ENCODE peak calls at places on chromosomes 13 and 19, in seven cellular contexts. O, W, F, S, K, B and J are unnamed samples.
A peak's percentile ranks its signal among the peaks of the same experiment; 100 is the strongest.

GRCh38 chr19:58364127-58364526 is 1.6 kb upstream of the ZNF497 start:
- DNase-seq in O (no peak), W (no peak), F (no peak), S (no peak), K (no peak), B (no peak), J (no peak)

GRCh38 chr19:55702131-55702627 is 27.2 kb downstream of the EPN1 start:
- DNase-seq in O (no peak), W (no peak), F (no peak), S (no peak), K (no peak), B (no peak), J (no peak)

GRCh38 chr13:72463561-72463960 is 263.9 kb downstream of the MZT1 start:
- DNase-seq in O (no peak), W (no peak), F (no peak), S (no peak), K (no peak), B (no peak), J (no peak)

GRCh38 chr13:50969691-50970090 is 60.1 kb downstream of the RNASEH2B start:
- DNase-seq in O (peak; percentile 28), W (no peak), F (no peak), S (no peak), K (no peak), B (no peak), J (no peak)

GRCh38 chr13:83220241-83220640 is 662.0 kb downstream of the SLITRK1 start:
- DNase-seq in O (no peak), W (no peak), F (no peak), S (no peak), K (no peak), B (no peak), J (no peak)

GRCh38 chr13:27830010-27830409 is 37.7 kb downstream of the GSX1 start:
- DNase-seq in O (peak; percentile 80), W (peak; percentile 64), F (peak; percentile 73), S (peak; percentile 58), K (peak; percentile 83), B (peak; percentile 23), J (no peak)

GRCh38 chr13:55410398-55411330 is 1730.1 kb upstream of the PRR20A start:
- DNase-seq in O (no peak), W (no peak), F (no peak), S (no peak), K (no peak), B (no peak), J (no peak)

GRCh38 chr19:39282021-39282420 is 13.8 kb downstream of the IFNL2 start:
- DNase-seq in O (no peak), W (no peak), F (no peak), S (no peak), K (no peak), B (no peak), J (no peak)

GRCh38 chr19:38682872-38683392 is 35.5 kb downstream of the ACTN4 start:
- DNase-seq in O (no peak), W (no peak), F (no peak), S (no peak), K (no peak), B (no peak), J (no peak)

GRCh38 chr19:20269461-20269860 is 102.4 kb downstream of the ZNF486 start:
- DNase-seq in O (no peak), W (no peak), F (no peak), S (no peak), K (no peak), B (no peak), J (no peak)

GRCh38 chr19:17944301-17944700 is 11.5 kb downstream of the CCDC124 start:
- DNase-seq in O (no peak), W (no peak), F (no peak), S (no peak), K (no peak), B (no peak), J (no peak)

GRCh38 chr13:46615888-46616531 is 63.0 kb downstream of the LRCH1 start:
- DNase-seq in O (no peak), W (no peak), F (no peak), S (no peak), K (no peak), B (no peak), J (no peak)

GRCh38 chr13:40875583-40875982 is 86.2 kb downstream of the SLC25A15 start:
- DNase-seq in O (no peak), W (no peak), F (no peak), S (no peak), K (no peak), B (no peak), J (no peak)

GRCh38 chr13:46575843-46576242 is 22.9 kb downstream of the LRCH1 start:
- DNase-seq in O (no peak), W (no peak), F (no peak), S (no peak), K (no peak), B (no peak), J (no peak)

GRCh38 chr19:28710278-28710677 is 502.7 kb downstream of the UQCRFS1 start:
- DNase-seq in O (no peak), W (peak; percentile 6), F (peak; percentile 43), S (no peak), K (no peak), B (no peak), J (no peak)

GRCh38 chr13:103883152-103883551 is 816.9 kb upstream of the SLC10A2 start:
- DNase-seq in O (peak; percentile 72), W (no peak), F (no peak), S (no peak), K (peak; percentile 36), B (no peak), J (peak; percentile 78)

GRCh38 chr19:18669524-18669817 is 14.0 kb upstream of the CRTC1 start:
- DNase-seq in O (no peak), W (no peak), F (no peak), S (no peak), K (no peak), B (no peak), J (no peak)

GRCh38 chr13:22357132-22357531 is 686.3 kb downstream of the FGF9 start:
- DNase-seq in O (no peak), W (no peak), F (no peak), S (no peak), K (no peak), B (no peak), J (no peak)

GRCh38 chr19:3655402-3656072 is 28.9 kb upstream of the CACTIN start:
- DNase-seq in O (peak; percentile 94), W (peak; percentile 58), F (no peak), S (no peak), K (no peak), B (no peak), J (no peak)

GRCh38 chr13:28719227-28719562 is 425 bp upstream of the SLC46A3 start:
- DNase-seq in O (no peak), W (no peak), F (no peak), S (no peak), K (no peak), B (no peak), J (no peak)

GRCh38 chr19:13748169-13748884 is 16.0 kb upstream of the MRI1 start:
- DNase-seq in O (no peak), W (no peak), F (no peak), S (no peak), K (no peak), B (no peak), J (no peak)

GRCh38 chr13:92833071-92833470 is 393.5 kb upstream of the GPC6 start:
- DNase-seq in O (no peak), W (no peak), F (no peak), S (no peak), K (no peak), B (no peak), J (no peak)

GRCh38 chr13:31328549-31329229 is 128.9 kb downstream of the B3GLCT start:
- DNase-seq in O (no peak), W (no peak), F (no peak), S (no peak), K (no peak), B (no peak), J (no peak)

GRCh38 chr13:96792736-96793444 is 201.4 kb downstream of the OXGR1 start:
- DNase-seq in O (no peak), W (no peak), F (no peak), S (no peak), K (no peak), B (no peak), J (no peak)

GRCh38 chr19:17834350-17835181 is 13.2 kb downstream of the JAK3 start:
- DNase-seq in O (no peak), W (no peak), F (no peak), S (no peak), K (no peak), B (no peak), J (no peak)

GRCh38 chr19:47756953-47757608 is 11.7 kb downstream of the NOP53 start:
- DNase-seq in O (no peak), W (no peak), F (no peak), S (no peak), K (no peak), B (no peak), J (no peak)

GRCh38 chr13:27182844-27183497 is 11.4 kb upstream of the USP12 start:
- DNase-seq in O (no peak), W (no peak), F (no peak), S (no peak), K (no peak), B (no peak), J (no peak)

GRCh38 chr19:53553865-53554791 is 16.2 kb downstream of the ZNF331 start:
- DNase-seq in O (peak; percentile 81), W (peak; percentile 93), F (peak; percentile 90), S (peak; percentile 86), K (no peak), B (peak; percentile 76), J (peak; percentile 74)

GRCh38 chr13:111211789-111212516 is 96.8 kb downstream of the ARHGEF7 start:
- DNase-seq in O (no peak), W (no peak), F (no peak), S (no peak), K (no peak), B (no peak), J (no peak)

GRCh38 chr13:112333756-112334543 is 42.2 kb upstream of the SPACA7 start:
- DNase-seq in O (no peak), W (no peak), F (no peak), S (no peak), K (no peak), B (no peak), J (no peak)

GRCh38 chr19:55273978-55274707 is 5.8 kb downstream of the HSPBP1 start:
- DNase-seq in O (no peak), W (no peak), F (no peak), S (no peak), K (no peak), B (no peak), J (no peak)

GRCh38 chr19:39342647-39343305 is 555 bp downstream of the SAMD4B start:
- DNase-seq in O (peak; percentile 30), W (no peak), F (no peak), S (no peak), K (peak; percentile 17), B (no peak), J (no peak)

GRCh38 chr19:58584498-58585441 is 11.6 kb upstream of the MZF1 start:
- DNase-seq in O (no peak), W (no peak), F (no peak), S (no peak), K (no peak), B (no peak), J (no peak)

GRCh38 chr13:71218960-71219359 is 648.0 kb downstream of the DACH1 start:
- DNase-seq in O (no peak), W (no peak), F (no peak), S (no peak), K (no peak), B (no peak), J (no peak)

GRCh38 chr13:26811636-26812035 is 51.0 kb upstream of the GPR12 start:
- DNase-seq in O (no peak), W (no peak), F (no peak), S (no peak), K (no peak), B (no peak), J (no peak)

GRCh38 chr13:21670006-21670882 is 629 bp upstream of the FGF9 start:
- DNase-seq in O (peak; percentile 76), W (peak; percentile 76), F (peak; percentile 63), S (peak; percentile 70), K (peak; percentile 63), B (no peak), J (no peak)

GRCh38 chr13:24614306-24615080 is 65.7 kb upstream of the ATP12A start:
- DNase-seq in O (no peak), W (no peak), F (no peak), S (no peak), K (no peak), B (no peak), J (no peak)

GRCh38 chr19:15331419-15332310 is 674 bp downstream of the BRD4 start:
- DNase-seq in O (peak; percentile 58), W (peak; percentile 80), F (peak; percentile 74), S (peak; percentile 62), K (peak; percentile 20), B (peak; percentile 33), J (peak; percentile 38)